ENCODE peak calls at places on chromosomes 5 and 9, in five cellular contexts. V is HL-60; Y is PC-9; B is right lobe of liver; U is effector memory CD4-positive, alpha-beta T cell. T is an unnamed sample.

GRCh38 chr5:157555031-157555640 is 20.4 kb downstream of the ADAM19 start:
- DNase-seq in V (peak), Y (no peak), B (no peak), U (no peak), T (no peak)

GRCh38 chr5:15914603-15915002 is 265.0 kb downstream of the MARCHF11 start:
- DNase-seq in V (no peak), Y (no peak), B (no peak), U (no peak), T (no peak)

GRCh38 chr9:79694676-79695400 is 123.1 kb downstream of the TLE4 start:
- DNase-seq in V (no peak), Y (no peak), B (no peak), U (no peak), T (no peak)

GRCh38 chr9:84990416-84990815 is 320.9 kb downstream of the NTRK2 start:
- DNase-seq in V (no peak), Y (no peak), B (no peak), U (no peak), T (peak)

GRCh38 chr5:16593630-16594029 is 23.2 kb downstream of the RETREG1 start:
- DNase-seq in V (no peak), Y (no peak), B (no peak), U (no peak), T (no peak)

GRCh38 chr5:81171769-81172168 is 61.4 kb upstream of the CKMT2 start:
- DNase-seq in V (no peak), Y (peak), B (no peak), U (no peak), T (no peak)

GRCh38 chr5:178196986-178197385 is 7.3 kb upstream of the HNRNPAB start:
- DNase-seq in V (no peak), Y (no peak), B (no peak), U (no peak), T (no peak)

GRCh38 chr5:52776116-52776515 is 11.6 kb upstream of the ITGA1 start:
- DNase-seq in V (no peak), Y (no peak), B (no peak), U (no peak), T (no peak)

GRCh38 chr9:91145496-91145895 is 216.2 kb downstream of the AUH start:
- DNase-seq in V (no peak), Y (no peak), B (no peak), U (no peak), T (no peak)

GRCh38 chr5:56656816-56657740 is 158.3 kb upstream of the MAP3K1 start:
- DNase-seq in V (no peak), Y (no peak), B (no peak), U (no peak), T (no peak)

GRCh38 chr5:165871279-165871678 is 2365.9 kb downstream of the MAT2B start:
- DNase-seq in V (no peak), Y (no peak), B (no peak), U (no peak), T (no peak)

GRCh38 chr5:169873642-169874041 is 106.7 kb downstream of the INSYN2B start:
- DNase-seq in V (peak), Y (no peak), B (no peak), U (no peak), T (peak)

GRCh38 chr5:112847306-112847705 is 13.8 kb upstream of the SRP19 start:
- DNase-seq in V (no peak), Y (no peak), B (no peak), U (no peak), T (no peak)

GRCh38 chr5:132837868-132838267 is 7.4 kb upstream of the SHROOM1 start:
- DNase-seq in V (no peak), Y (peak), B (peak), U (no peak), T (no peak)

GRCh38 chr5:134127376-134127861 is 12.9 kb downstream of the TCF7 start:
- DNase-seq in V (no peak), Y (no peak), B (no peak), U (peak), T (no peak)

GRCh38 chr9:81318571-81318970 is 370.8 kb downstream of the TLE1 start:
- DNase-seq in V (no peak), Y (peak), B (no peak), U (no peak), T (no peak)

GRCh38 chr5:137461636-137462596 is 37.2 kb downstream of the SPOCK1 start:
- DNase-seq in V (no peak), Y (no peak), B (no peak), U (no peak), T (no peak)

GRCh38 chr5:25327173-25327572 is 682.4 kb upstream of the CDH10 start:
- DNase-seq in V (no peak), Y (no peak), B (no peak), U (no peak), T (no peak)

GRCh38 chr5:156716981-156717380 is 133.1 kb upstream of the PPP1R2B start:
- DNase-seq in V (no peak), Y (no peak), B (no peak), U (no peak), T (no peak)

GRCh38 chr9:136265561-136266355 is 20.1 kb upstream of the QSOX2 start:
- DNase-seq in V (no peak), Y (no peak), B (no peak), U (no peak), T (no peak)

GRCh38 chr9:34430843-34431437 is 27.4 kb downstream of the FAM219A start:
- DNase-seq in V (no peak), Y (peak), B (peak), U (no peak), T (peak)

GRCh38 chr5:157137691-157138090 is 5.0 kb downstream of the MED7 start:
- DNase-seq in V (no peak), Y (no peak), B (no peak), U (no peak), T (no peak)

GRCh38 chr9:93132287-93132927 is 1.6 kb downstream of the NINJ1 start:
- DNase-seq in V (no peak), Y (peak), B (peak), U (no peak), T (peak)

GRCh38 chr5:68169898-68170297 is 45.7 kb upstream of the PIK3R1 start:
- DNase-seq in V (no peak), Y (no peak), B (no peak), U (no peak), T (no peak)

GRCh38 chr5:91556-92263 is at the start of gene PLEKHG4B:
- DNase-seq in V (no peak), Y (no peak), B (no peak), U (no peak), T (no peak)

GRCh38 chr5:132417010-132417439 is 47.5 kb downstream of the SLC22A5 start:
- DNase-seq in V (no peak), Y (peak), B (peak), U (no peak), T (peak)

GRCh38 chr5:14730881-14731280 is 66.4 kb downstream of the OTULIN start:
- DNase-seq in V (no peak), Y (no peak), B (no peak), U (no peak), T (no peak)

GRCh38 chr5:2642684-2643325 is 108.7 kb downstream of the IRX2 start:
- DNase-seq in V (no peak), Y (no peak), B (no peak), U (no peak), T (no peak)

GRCh38 chr5:23084815-23085214 is 231.7 kb upstream of the CDH12 start:
- DNase-seq in V (no peak), Y (no peak), B (no peak), U (no peak), T (no peak)

GRCh38 chr5:34552129-34552528 is 104.0 kb upstream of the RAI14 start:
- DNase-seq in V (no peak), Y (no peak), B (no peak), U (no peak), T (no peak)

GRCh38 chr9:89505795-89506385 is 8.0 kb upstream of the SEMA4D start:
- DNase-seq in V (no peak), Y (no peak), B (no peak), U (no peak), T (no peak)

GRCh38 chr5:145568581-145568980 is 266.6 kb downstream of the PRELID2 start:
- DNase-seq in V (no peak), Y (peak), B (no peak), U (no peak), T (no peak)

GRCh38 chr5:54905246-54905770 is 80.1 kb downstream of the ESM1 start:
- DNase-seq in V (no peak), Y (no peak), B (no peak), U (no peak), T (no peak)

GRCh38 chr5:78671609-78672008 is 23.0 kb upstream of the LHFPL2 start:
- DNase-seq in V (no peak), Y (no peak), B (no peak), U (no peak), T (no peak)

GRCh38 chr5:81787843-81788242 is 36.9 kb upstream of the SSBP2 start:
- DNase-seq in V (peak), Y (peak), B (no peak), U (no peak), T (no peak)

GRCh38 chr9:94788706-94789105 is 62.2 kb downstream of the AOPEP start:
- DNase-seq in V (no peak), Y (no peak), B (no peak), U (no peak), T (no peak)

GRCh38 chr9:94787268-94787667 is 60.8 kb downstream of the AOPEP start:
- DNase-seq in V (no peak), Y (no peak), B (no peak), U (no peak), T (no peak)

GRCh38 chr9:94785211-94786169 is 59.0 kb downstream of the AOPEP start:
- DNase-seq in V (no peak), Y (no peak), B (no peak), U (no peak), T (no peak)

GRCh38 chr9:94783928-94784327 is 57.4 kb downstream of the AOPEP start:
- DNase-seq in V (no peak), Y (no peak), B (no peak), U (no peak), T (no peak)

DNA sequence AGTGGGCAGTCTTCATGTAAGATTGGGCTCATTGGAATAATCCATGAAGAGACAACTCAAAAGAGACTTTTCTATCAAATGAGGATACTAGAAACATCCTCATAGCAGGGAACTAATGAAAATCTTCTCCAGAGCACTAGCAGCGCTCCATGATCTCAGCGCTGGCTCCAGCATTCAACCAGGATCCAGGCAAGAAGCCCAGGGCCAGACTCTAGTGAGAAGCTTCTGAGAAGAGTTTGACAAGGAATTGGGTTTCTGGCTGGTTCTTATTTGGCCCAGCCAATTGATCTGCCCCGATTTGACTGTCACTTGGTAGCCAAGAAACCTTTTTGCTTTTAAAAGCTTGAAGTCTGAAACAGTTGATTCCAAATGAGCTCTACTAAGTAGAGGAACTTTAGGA is 60.1 kb downstream of the AOPEP start:
- DNase-seq in V (no peak), Y (no peak), B (no peak), U (no peak), T (no peak)
- H3K27ac ChIP-seq in V (no peak), Y (no peak), B (no peak), U (no peak), T (peak)

GRCh38 chr9:109910616-109911568 is 130.9 kb downstream of the PALM2AKAP2 start:
- DNase-seq in V (no peak), Y (no peak), B (peak), U (no peak), T (no peak)
- H3K27ac ChIP-seq in V (no peak), Y (peak), B (peak), U (no peak), T (no peak)

DNA sequence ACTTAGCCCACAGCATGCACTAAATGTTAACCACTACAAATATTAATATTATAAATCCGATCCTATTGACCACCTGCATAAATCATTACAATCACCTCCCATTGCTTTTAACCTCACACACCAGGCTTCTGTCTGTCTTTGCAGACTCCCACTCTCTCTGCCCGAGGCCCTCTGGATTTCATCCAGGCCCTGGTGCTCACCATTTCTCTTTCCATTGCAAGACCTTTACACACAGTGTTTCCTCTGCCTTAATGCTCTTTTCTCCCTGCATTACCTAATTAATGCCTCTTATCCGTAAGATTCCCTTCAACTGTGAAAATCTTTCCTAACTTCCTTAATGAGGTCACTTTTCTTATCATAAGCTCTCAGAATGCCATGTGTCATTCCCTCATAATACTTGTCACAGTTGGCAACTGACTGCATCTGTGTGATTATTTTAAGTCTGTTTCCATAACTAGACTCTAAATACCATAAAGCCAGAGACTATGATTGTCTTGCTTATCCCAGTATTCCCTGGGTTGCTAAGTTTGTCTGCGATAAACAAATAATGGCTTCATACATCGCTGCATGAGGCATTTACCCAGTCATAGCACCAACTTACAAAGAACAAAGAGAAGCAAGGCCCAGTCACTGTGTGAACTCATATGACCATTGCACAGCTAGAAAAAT is 155.1 kb downstream of the CCDC192 start:
- DNase-seq in V (no peak), Y (no peak), B (no peak), U (no peak), T (no peak)
- H3K27ac ChIP-seq in V (no peak), Y (no peak), B (no peak), U (no peak), T (peak)

DNA sequence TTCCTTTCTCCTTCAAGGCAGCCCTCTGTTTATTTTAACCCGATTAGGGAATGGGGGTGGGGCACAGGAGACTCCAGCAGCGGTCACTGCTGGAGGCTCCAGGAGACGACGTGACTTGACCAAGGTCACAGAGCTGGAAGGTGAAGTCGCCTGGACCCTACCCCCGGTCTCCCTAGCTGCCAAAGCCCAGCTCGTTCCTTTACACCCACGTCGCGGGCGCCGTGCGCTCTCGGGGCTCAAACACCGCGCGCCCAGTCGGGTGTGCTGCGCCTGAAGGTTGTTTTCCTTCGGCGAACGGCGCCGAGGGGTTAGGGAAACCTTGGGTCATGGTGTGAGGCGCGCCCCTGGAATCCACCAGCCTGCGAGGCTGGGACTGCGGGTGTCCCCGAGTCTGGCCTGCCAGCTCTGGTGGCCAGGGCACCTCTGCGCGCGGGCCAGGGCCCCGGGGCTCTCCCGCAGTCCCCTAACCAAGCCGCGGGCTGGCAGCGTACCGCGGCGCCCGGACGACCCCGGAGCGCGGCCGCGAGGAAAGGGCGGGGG is 745 bp upstream of the UNC5A start:
- DNase-seq in V (no peak), Y (no peak), B (no peak), U (no peak), T (no peak)
- H3K27ac ChIP-seq in V (no peak), Y (no peak), B (no peak), U (no peak), T (no peak)

T was measured in substantia nigra.